ENCODE peak calls at places on chromosome 20, in five cellular contexts. Z, O, E, J and F are unnamed samples.

GRCh38 chr20:58993332-58994248 is 12.5 kb downstream of the NELFCD start:
- DNase-seq in O (no peak), Z (no peak), E (no peak), J (no peak), F (no peak)

GRCh38 chr20:31913431-31914157 is 38.3 kb downstream of the PDRG1 start:
- DNase-seq in J (no peak), E (no peak), O (no peak), Z (no peak), F (peak)

GRCh38 chr20:32969356-32970114 is 34.7 kb downstream of the SUN5 start:
- DNase-seq in J (no peak), O (no peak), Z (no peak), E (no peak), F (peak)

GRCh38 chr20:63100401-63100925 is 93.7 kb upstream of the BHLHE23 start:
- DNase-seq in Z (peak), E (no peak), J (no peak), O (no peak), F (peak)

GRCh38 chr20:8151371-8151770 is 19.3 kb downstream of the PLCB1 start:
- DNase-seq in O (no peak), J (peak), E (no peak), Z (no peak), F (no peak)

GRCh38 chr20:33079267-33079666 is at the start of gene BPIFB4:
- DNase-seq in Z (no peak), J (no peak), E (no peak), O (no peak), F (peak)

GRCh38 chr20:46130534-46130933 is 12.4 kb downstream of the CD40 start:
- DNase-seq in Z (no peak), E (no peak), O (no peak), J (no peak), F (peak)

GRCh38 chr20:58584881-58585752 is 66.0 kb upstream of the STX16 start:
- DNase-seq in J (no peak), Z (no peak), O (no peak), E (no peak), F (no peak)

GRCh38 chr20:48656120-48656519 is 171.7 kb downstream of the PREX1 start:
- DNase-seq in J (no peak), E (no peak), O (no peak), Z (no peak), F (no peak)

GRCh38 chr20:11045412-11046175 is 371.8 kb upstream of the JAG1 start:
- DNase-seq in O (no peak), E (no peak), Z (no peak), J (no peak), F (no peak)

GRCh38 chr20:1328680-1329330 is at the start of gene SDCBP2:
- DNase-seq in Z (no peak), J (peak), E (no peak), O (no peak), F (peak)

GRCh38 chr20:62236674-62236996 is 1.7 kb upstream of the OSBPL2 start:
- DNase-seq in O (no peak), Z (no peak), J (no peak), E (no peak), F (no peak)

GRCh38 chr20:7085448-7085847 is 318.0 kb downstream of the BMP2 start:
- DNase-seq in E (no peak), O (no peak), J (no peak), Z (no peak), F (no peak)